ENCODE peak calls at places on chromosome 14, in five cellular contexts. R is stomach, V is body of pancreas, K is tibial nerve, X is IMR-90. T is an unnamed sample.

GRCh38 chr14:57464013-57464730 is 29.5 kb downstream of the CCDC198 start:
- DNase-seq in R (no peak), V (no peak), K (no peak), X (no peak), T (no peak)

GRCh38 chr14:94541234-94541975 is 19.8 kb upstream of the SERPINA4 start:
- DNase-seq in R (no peak), V (no peak), K (no peak), X (no peak), T (no peak)

GRCh38 chr14:100117647-100118376 is 41.6 kb downstream of the DEGS2 start:
- DNase-seq in R (no peak), V (no peak), K (no peak), X (no peak), T (peak; percentile 33)

GRCh38 chr14:22560638-22561365 is 28.2 kb downstream of the DAD1 start:
- DNase-seq in R (peak; percentile 85), V (peak; percentile 59), K (no peak), X (no peak), T (no peak)

GRCh38 chr14:87312138-87312537 is 680.8 kb downstream of the GALC start:
- DNase-seq in R (no peak), V (no peak), K (no peak), X (no peak), T (no peak)

GRCh38 chr14:90605430-90605829 is 208.6 kb downstream of the CALM1 start:
- DNase-seq in R (no peak), V (no peak), K (no peak), X (no peak), T (no peak)

GRCh38 chr14:46651526-46652144 is at the start of gene RPL10L:
- DNase-seq in R (no peak), V (no peak), K (no peak), X (no peak), T (peak; percentile 55)

GRCh38 chr14:96380735-96381134 is 11.2 kb upstream of the AK7 start:
- DNase-seq in R (no peak), V (no peak), K (no peak), X (no peak), T (no peak)

GRCh38 chr14:104975481-104976197 is 2.5 kb downstream of the AHNAK2 start:
- DNase-seq in R (no peak), V (no peak), K (no peak), X (no peak), T (peak; percentile 77)

GRCh38 chr14:64680013-64680674 is 24.1 kb upstream of the PLEKHG3 start:
- DNase-seq in R (peak; percentile 48), V (no peak), K (no peak), X (no peak), T (peak; percentile 61)

GRCh38 chr14:52458721-52459085 is 93.6 kb downstream of the TXNDC16 start:
- DNase-seq in R (no peak), V (no peak), K (no peak), X (peak; percentile 78), T (no peak)

GRCh38 chr14:52455291-52456088 is 96.8 kb downstream of the TXNDC16 start:
- DNase-seq in R (no peak), V (no peak), K (no peak), X (peak; percentile 87), T (no peak)
- H3K4me1 ChIP-seq in R (no peaks in the 10 kb centered on the region), V (no peaks in the 10 kb centered on the region), K (peaks cover 4% of the 10 kb centered on the region), X (peaks cover 10% of the 10 kb centered on the region), T (no peaks in the 10 kb centered on the region)

GRCh38 chr14:70416717-70417349 is at the start of gene SYNJ2BP:
- DNase-seq in R (peak; percentile 90), V (peak; percentile 88), K (peak; percentile 15), X (peak; percentile 70), T (peak; percentile 88)
- TF ChIP-seq POLR2A in R (no peak), V (no peak), K (no peak), X (no peak), T (no peak)

DNA sequence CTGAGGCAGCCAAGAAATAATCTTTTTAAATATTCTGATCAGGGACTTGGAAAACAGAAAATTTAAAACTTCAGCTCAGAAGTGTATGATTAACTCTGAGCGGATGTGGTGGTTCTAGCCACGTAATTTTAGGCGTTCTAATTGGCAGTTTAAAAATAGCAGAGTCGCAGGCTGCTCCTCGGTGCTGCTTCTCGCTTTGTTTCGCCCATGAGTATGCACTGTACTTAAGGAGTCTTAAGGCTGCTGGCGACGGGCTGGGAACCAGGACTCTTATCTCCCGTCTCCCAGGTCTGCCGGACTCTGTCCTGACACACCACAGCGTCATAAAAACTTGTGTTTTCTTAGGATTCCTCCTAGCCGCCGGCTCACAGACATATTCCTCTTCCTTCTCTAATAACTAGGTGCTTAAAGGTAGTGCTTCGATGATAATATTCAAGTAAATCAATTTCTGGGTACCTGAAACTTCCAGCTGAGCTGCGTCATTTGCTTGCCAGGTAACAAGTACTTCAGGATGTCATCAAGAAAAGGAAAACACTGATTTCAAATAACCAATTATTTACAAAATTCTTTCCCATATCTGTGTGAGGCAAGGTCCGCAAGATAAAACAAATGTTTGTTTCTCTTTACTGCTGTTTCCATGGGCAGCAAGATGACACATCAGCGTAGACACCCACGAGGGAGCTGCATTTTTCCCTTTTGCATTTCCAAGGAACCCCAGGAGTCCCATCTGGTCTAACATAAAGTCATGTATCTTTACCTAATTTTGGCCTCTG is 113.2 kb upstream of the PELI2 start:
- DNase-seq in R (peak; percentile 53), V (no peak), K (no peak), X (peak; percentile 77), T (no peak)
- H3K4me3 ChIP-seq in R (peak overlapping the region; percentile 6), V (no peak overlapping the region), K (no peak overlapping the region), X (peak overlapping the region; percentile 24), T (peak overlapping the region; percentile 17)

GRCh38 chr14:101512396-101512695 is 48.9 kb upstream of the DIO3 start:
- DNase-seq in R (no peak), V (no peak), K (no peak), X (no peak), T (no peak)

GRCh38 chr14:101519090-101519489 is 42.2 kb upstream of the DIO3 start:
- DNase-seq in R (no peak), V (no peak), K (no peak), X (no peak), T (no peak)

GRCh38 chr14:101518611-101519048 is 42.7 kb upstream of the DIO3 start:
- DNase-seq in R (no peak), V (peak; percentile 67), K (peak; percentile 64), X (no peak), T (peak; percentile 83)

GRCh38 chr14:101514136-101514535 is 47.2 kb upstream of the DIO3 start:
- DNase-seq in R (no peak), V (no peak), K (no peak), X (no peak), T (no peak)

GRCh38 chr14:101516401-101516800 is 44.9 kb upstream of the DIO3 start:
- DNase-seq in R (no peak), V (no peak), K (no peak), X (no peak), T (no peak)
- H3K4me1 ChIP-seq in R (no peaks in the 10 kb centered on the region), V (peaks cover 20% of the 10 kb centered on the region), K (peaks cover 33% of the 10 kb centered on the region), X (no peaks in the 10 kb centered on the region), T (peaks cover 3% of the 10 kb centered on the region)

GRCh38 chr14:52551205-52551604 is 1.1 kb downstream of the TXNDC16 start:
- DNase-seq in R (no peak), V (no peak), K (no peak), X (no peak), T (no peak)

GRCh38 chr14:52553002-52553670 is 500 bp downstream of the GPR137C start:
- DNase-seq in R (peak; percentile 39), V (peak; percentile 43), K (no peak), X (no peak), T (peak; percentile 93)

GRCh38 chr14:52551696-52552062 is 626 bp downstream of the TXNDC16 start:
- DNase-seq in R (no peak), V (peak; percentile 16), K (no peak), X (peak; percentile 39), T (no peak)

GRCh38 chr14:52553671-52554575 is 1.3 kb downstream of the GPR137C start:
- DNase-seq in R (peak; percentile 92), V (peak; percentile 91), K (peak; percentile 68), X (peak; percentile 91), T (peak; percentile 96)

DNA sequence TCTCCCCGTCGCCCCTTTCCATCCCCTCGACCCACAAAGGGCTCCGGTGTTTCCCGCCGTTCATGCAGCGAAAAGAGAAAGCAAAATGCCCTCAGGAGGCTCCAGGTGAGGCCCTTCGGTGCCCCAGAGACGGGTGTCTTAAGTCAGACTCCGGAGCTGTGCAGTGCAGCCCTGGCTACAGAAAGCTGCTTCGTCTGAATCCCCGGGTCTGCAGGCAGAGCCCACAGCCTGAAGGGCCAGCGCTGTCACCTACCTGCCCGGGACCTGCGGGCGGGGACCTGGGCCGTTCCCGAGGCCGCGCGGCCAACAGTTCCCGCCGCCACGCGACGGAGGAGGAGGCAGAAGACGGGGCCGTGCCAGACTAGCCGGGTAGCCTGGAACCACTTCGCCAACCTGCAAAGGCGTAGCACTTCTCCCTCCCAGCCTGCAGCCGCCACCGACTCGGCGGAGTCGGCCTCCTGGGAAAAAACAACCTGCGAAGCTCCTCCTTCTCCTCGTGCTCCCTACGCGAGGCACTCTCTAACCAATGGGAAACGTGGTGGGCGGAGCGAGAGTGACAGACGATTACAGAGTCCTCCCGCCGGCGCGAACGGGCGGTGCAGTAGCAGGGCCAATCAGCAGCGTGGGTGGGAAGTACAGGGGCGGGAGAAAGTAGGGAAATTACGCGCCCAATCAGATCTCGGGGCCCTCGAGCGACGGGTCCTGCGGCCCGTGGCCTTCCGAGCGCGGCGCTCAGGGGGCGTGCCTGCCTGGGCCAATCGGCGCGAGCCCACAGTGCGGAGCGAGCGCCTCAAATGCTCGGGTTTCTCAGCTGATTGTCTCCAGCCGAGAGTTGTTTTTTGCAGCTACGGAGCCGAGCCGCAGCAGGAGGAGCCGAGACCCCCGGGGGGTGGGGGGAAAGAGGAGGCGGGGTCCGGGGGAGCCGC is at the start of the genes GPR137C and TXNDC16:
- DNase-seq in R (peak; percentile 100), V (peak; percentile 100), K (peak; percentile 100), X (peak; percentile 99), T (peak; percentile 99)
- TF ChIP-seq POLR2A in R (peak; percentile 88), V (peak; percentile 97), K (peak; percentile 88), X (peak; percentile 32), T (peak; percentile 70)

DNA sequence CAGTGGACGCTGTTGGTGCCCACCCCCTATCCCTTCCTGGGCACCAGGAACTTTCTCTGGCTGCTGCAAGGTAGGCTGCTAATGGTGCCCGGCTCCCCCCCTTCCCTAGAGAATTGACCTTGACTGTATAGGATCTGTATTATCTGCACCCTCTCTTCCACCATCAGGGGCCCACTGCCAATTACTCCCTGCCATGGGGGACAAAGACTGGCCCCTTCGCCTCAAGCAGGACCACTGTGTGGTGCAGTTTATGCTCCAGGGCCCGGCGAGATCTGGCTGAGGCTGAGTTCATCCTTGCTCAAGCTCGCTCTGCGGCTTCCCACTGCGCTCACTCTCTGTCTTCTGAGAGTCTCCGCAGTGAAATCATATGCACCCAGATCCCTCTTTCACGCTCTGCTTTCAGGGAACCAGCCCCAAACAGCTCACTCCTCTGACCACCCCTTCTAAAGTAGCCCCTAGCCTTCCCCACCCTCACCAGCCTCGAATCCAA is 95.2 kb downstream of the LGMN start:
- DNase-seq in R (no peak), V (no peak), K (no peak), X (no peak), T (no peak)
- H3K4me3 ChIP-seq in R (peak overlapping the region; percentile 19), V (no peak overlapping the region), K (peak overlapping the region; percentile 9), X (no peak overlapping the region), T (peak overlapping the region; percentile 27)

GRCh38 chr14:36054353-36055051 is 122.0 kb downstream of the PTCSC3 start:
- DNase-seq in R (no peak), V (no peak), K (no peak), X (no peak), T (no peak)

GRCh38 chr14:36055052-36055378 is 121.5 kb downstream of the PTCSC3 start:
- DNase-seq in R (no peak), V (no peak), K (no peak), X (no peak), T (no peak)

GRCh38 chr14:36056846-36057245 is 119.7 kb downstream of the PTCSC3 start:
- DNase-seq in R (no peak), V (no peak), K (no peak), X (no peak), T (no peak)

GRCh38 chr14:36057452-36058142 is 118.9 kb downstream of the PTCSC3 start:
- DNase-seq in R (no peak), V (no peak), K (no peak), X (no peak), T (no peak)

GRCh38 chr14:36055681-36056225 is 120.8 kb downstream of the PTCSC3 start:
- DNase-seq in R (no peak), V (no peak), K (no peak), X (no peak), T (no peak)
- H3K4me1 ChIP-seq in R (no peaks in the 10 kb centered on the region), V (no peaks in the 10 kb centered on the region), K (no peaks in the 10 kb centered on the region), X (no peaks in the 10 kb centered on the region), T (no peaks in the 10 kb centered on the region)

T was measured in spleen.